ENCODE peak calls at places on chromosomes 12 and 14, in five cellular contexts. One of them, this sample, is unnamed. For H3K36me3, the result is how much of the 10 kb centered on the place peaks cover.

GRCh38 chr12:42608196-42608825 is 18.8 kb upstream of the PRICKLE1 start:
- DNase-seq in CD4-positive, CD25-positive, alpha-beta regulatory T cell: no peak
- DNase-seq in stomach: no peak
- DNase-seq in endodermal cell: peak
- DNase-seq in CD8-positive, alpha-beta memory T cell: no peak
- DNase-seq in this sample: no peak

GRCh38 chr14:73567951-73568885 is 795 bp upstream of the ACOT2 start:
- DNase-seq in stomach: no peak
- DNase-seq in CD8-positive, alpha-beta memory T cell: no peak
- DNase-seq in CD4-positive, CD25-positive, alpha-beta regulatory T cell: peak
- DNase-seq in endodermal cell: no peak
- DNase-seq in this sample: no peak

GRCh38 chr12:12470751-12471300 is 91.8 kb downstream of the DUSP16 start:
- DNase-seq in CD8-positive, alpha-beta memory T cell: no peak
- DNase-seq in endodermal cell: no peak
- DNase-seq in stomach: no peak
- DNase-seq in CD4-positive, CD25-positive, alpha-beta regulatory T cell: no peak
- DNase-seq in this sample: no peak

GRCh38 chr14:93527076-93527692 is 96.4 kb downstream of the UNC79 start:
- DNase-seq in stomach: no peak
- DNase-seq in CD8-positive, alpha-beta memory T cell: no peak
- DNase-seq in CD4-positive, CD25-positive, alpha-beta regulatory T cell: no peak
- DNase-seq in endodermal cell: no peak
- DNase-seq in this sample: no peak

GRCh38 chr12:95412826-95413311 is 61.1 kb upstream of the METAP2 start:
- DNase-seq in CD4-positive, CD25-positive, alpha-beta regulatory T cell: no peak
- DNase-seq in endodermal cell: peak
- DNase-seq in stomach: no peak
- DNase-seq in CD8-positive, alpha-beta memory T cell: no peak
- DNase-seq in this sample: no peak

GRCh38 chr12:27589419-27589818 is 65.4 kb downstream of the PPFIBP1 start:
- DNase-seq in CD4-positive, CD25-positive, alpha-beta regulatory T cell: no peak
- DNase-seq in endodermal cell: no peak
- DNase-seq in CD8-positive, alpha-beta memory T cell: no peak
- DNase-seq in stomach: no peak
- DNase-seq in this sample: no peak

GRCh38 chr12:124928095-124928911 is 13.9 kb upstream of the UBC start:
- DNase-seq in endodermal cell: no peak
- DNase-seq in stomach: peak
- DNase-seq in CD4-positive, CD25-positive, alpha-beta regulatory T cell: no peak
- DNase-seq in CD8-positive, alpha-beta memory T cell: no peak
- DNase-seq in this sample: peak

GRCh38 chr12:69569236-69569635 is 16.0 kb upstream of the CCT2 start:
- DNase-seq in CD8-positive, alpha-beta memory T cell: no peak
- DNase-seq in stomach: no peak
- DNase-seq in endodermal cell: no peak
- DNase-seq in CD4-positive, CD25-positive, alpha-beta regulatory T cell: no peak
- DNase-seq in this sample: no peak

GRCh38 chr12:113837059-113837458 is 129.1 kb downstream of the RBM19 start:
- DNase-seq in CD4-positive, CD25-positive, alpha-beta regulatory T cell: no peak
- DNase-seq in endodermal cell: no peak
- DNase-seq in stomach: no peak
- DNase-seq in CD8-positive, alpha-beta memory T cell: no peak
- DNase-seq in this sample: no peak

GRCh38 chr12:15322164-15323054 is at the start of gene PTPRO:
- DNase-seq in CD4-positive, CD25-positive, alpha-beta regulatory T cell: no peak
- DNase-seq in endodermal cell: peak
- DNase-seq in CD8-positive, alpha-beta memory T cell: no peak
- DNase-seq in stomach: no peak
- DNase-seq in this sample: peak

GRCh38 chr12:90253674-90254181 is 545.1 kb upstream of the ATP2B1 start:
- DNase-seq in CD4-positive, CD25-positive, alpha-beta regulatory T cell: peak
- DNase-seq in CD8-positive, alpha-beta memory T cell: peak
- DNase-seq in stomach: peak
- DNase-seq in endodermal cell: peak
- DNase-seq in this sample: no peak

GRCh38 chr14:88301381-88301780 is 21.7 kb downstream of the KCNK10 start:
- DNase-seq in stomach: no peak
- DNase-seq in CD8-positive, alpha-beta memory T cell: no peak
- DNase-seq in endodermal cell: no peak
- DNase-seq in CD4-positive, CD25-positive, alpha-beta regulatory T cell: no peak
- DNase-seq in this sample: no peak

GRCh38 chr14:54730156-54730961 is 163.4 kb downstream of the SAMD4A start:
- DNase-seq in CD4-positive, CD25-positive, alpha-beta regulatory T cell: peak
- DNase-seq in CD8-positive, alpha-beta memory T cell: no peak
- DNase-seq in endodermal cell: no peak
- DNase-seq in stomach: no peak
- DNase-seq in this sample: no peak

GRCh38 chr12:127656261-127656660 is 610.7 kb upstream of the TMEM132C start:
- DNase-seq in stomach: no peak
- DNase-seq in CD4-positive, CD25-positive, alpha-beta regulatory T cell: no peak
- DNase-seq in endodermal cell: no peak
- DNase-seq in CD8-positive, alpha-beta memory T cell: no peak
- DNase-seq in this sample: no peak

GRCh38 chr14:54653764-54654469 is 87.0 kb downstream of the SAMD4A start:
- DNase-seq in endodermal cell: no peak
- DNase-seq in CD4-positive, CD25-positive, alpha-beta regulatory T cell: no peak
- DNase-seq in stomach: no peak
- DNase-seq in CD8-positive, alpha-beta memory T cell: no peak
- DNase-seq in this sample: no peak

GRCh38 chr14:89911018-89911919 is 43.3 kb downstream of the EFCAB11 start:
- DNase-seq in CD4-positive, CD25-positive, alpha-beta regulatory T cell: no peak
- DNase-seq in stomach: peak
- DNase-seq in CD8-positive, alpha-beta memory T cell: no peak
- DNase-seq in endodermal cell: peak
- DNase-seq in this sample: no peak

GRCh38 chr12:110180591-110181005 is 56.4 kb downstream of the IFT81 start:
- DNase-seq in CD4-positive, CD25-positive, alpha-beta regulatory T cell: no peak
- DNase-seq in stomach: no peak
- DNase-seq in endodermal cell: no peak
- DNase-seq in CD8-positive, alpha-beta memory T cell: no peak
- DNase-seq in this sample: no peak

GRCh38 chr12:18782827-18783226 is 44.9 kb downstream of the CAPZA3 start:
- DNase-seq in CD8-positive, alpha-beta memory T cell: no peak
- DNase-seq in endodermal cell: no peak
- DNase-seq in stomach: no peak
- DNase-seq in CD4-positive, CD25-positive, alpha-beta regulatory T cell: no peak
- DNase-seq in this sample: no peak

GRCh38 chr12:25615119-25615518 is 62.0 kb upstream of the LMNTD1 start:
- DNase-seq in CD4-positive, CD25-positive, alpha-beta regulatory T cell: no peak
- DNase-seq in stomach: no peak
- DNase-seq in endodermal cell: no peak
- DNase-seq in CD8-positive, alpha-beta memory T cell: no peak
- DNase-seq in this sample: no peak

GRCh38 chr14:68946423-68946822 is 32.7 kb downstream of the ACTN1 start:
- DNase-seq in CD4-positive, CD25-positive, alpha-beta regulatory T cell: no peak
- DNase-seq in CD8-positive, alpha-beta memory T cell: no peak
- DNase-seq in stomach: no peak
- DNase-seq in endodermal cell: no peak
- DNase-seq in this sample: no peak

GRCh38 chr14:74488788-74489397 is 4.2 kb downstream of the NPC2 start:
- DNase-seq in CD4-positive, CD25-positive, alpha-beta regulatory T cell: peak
- DNase-seq in stomach: no peak
- DNase-seq in CD8-positive, alpha-beta memory T cell: no peak
- DNase-seq in endodermal cell: no peak
- DNase-seq in this sample: no peak

GRCh38 chr12:109393437-109394345 is 46.0 kb downstream of the MYO1H start:
- DNase-seq in stomach: peak
- DNase-seq in CD4-positive, CD25-positive, alpha-beta regulatory T cell: peak
- DNase-seq in endodermal cell: peak
- DNase-seq in CD8-positive, alpha-beta memory T cell: peak
- DNase-seq in this sample: peak

GRCh38 chr14:54108481-54109471 is 152.2 kb upstream of the BMP4 start:
- DNase-seq in stomach: no peak
- DNase-seq in endodermal cell: no peak
- DNase-seq in CD4-positive, CD25-positive, alpha-beta regulatory T cell: no peak
- DNase-seq in CD8-positive, alpha-beta memory T cell: no peak
- DNase-seq in this sample: no peak

GRCh38 chr14:24513009-24513408 is 4.9 kb upstream of the CMA1 start:
- DNase-seq in stomach: no peak
- DNase-seq in endodermal cell: peak
- DNase-seq in CD4-positive, CD25-positive, alpha-beta regulatory T cell: no peak
- DNase-seq in CD8-positive, alpha-beta memory T cell: no peak
- DNase-seq in this sample: no peak

GRCh38 chr14:72558721-72559120 is 335.2 kb downstream of the DPF3 start:
- DNase-seq in CD4-positive, CD25-positive, alpha-beta regulatory T cell: no peak
- DNase-seq in CD8-positive, alpha-beta memory T cell: no peak
- DNase-seq in stomach: no peak
- DNase-seq in endodermal cell: no peak
- DNase-seq in this sample: peak

GRCh38 chr12:120155072-120155471 is 38.5 kb upstream of the RAB35 start:
- DNase-seq in endodermal cell: peak
- DNase-seq in stomach: no peak
- DNase-seq in CD8-positive, alpha-beta memory T cell: no peak
- DNase-seq in CD4-positive, CD25-positive, alpha-beta regulatory T cell: no peak
- DNase-seq in this sample: no peak

GRCh38 chr12:21129906-21130305 is 1.1 kb upstream of the SLCO1B1 start:
- DNase-seq in CD4-positive, CD25-positive, alpha-beta regulatory T cell: no peak
- DNase-seq in CD8-positive, alpha-beta memory T cell: no peak
- DNase-seq in stomach: no peak
- DNase-seq in endodermal cell: no peak
- DNase-seq in this sample: no peak

GRCh38 chr12:86719381-86719780 is 463.2 kb upstream of the MGAT4C start:
- DNase-seq in CD4-positive, CD25-positive, alpha-beta regulatory T cell: no peak
- DNase-seq in stomach: no peak
- DNase-seq in CD8-positive, alpha-beta memory T cell: no peak
- DNase-seq in endodermal cell: no peak
- DNase-seq in this sample: no peak

GRCh38 chr12:105221588-105222325 is 14.2 kb downstream of the APPL2 start:
- DNase-seq in endodermal cell: no peak
- DNase-seq in CD8-positive, alpha-beta memory T cell: no peak
- DNase-seq in CD4-positive, CD25-positive, alpha-beta regulatory T cell: no peak
- DNase-seq in stomach: no peak
- DNase-seq in this sample: no peak

GRCh38 chr12:105220150-105220928 is 15.6 kb downstream of the APPL2 start:
- DNase-seq in stomach: no peak
- DNase-seq in CD4-positive, CD25-positive, alpha-beta regulatory T cell: no peak
- DNase-seq in endodermal cell: no peak
- DNase-seq in CD8-positive, alpha-beta memory T cell: no peak
- DNase-seq in this sample: no peak

GRCh38 chr12:105220929-105221290 is 15.1 kb downstream of the APPL2 start:
- DNase-seq in endodermal cell: no peak
- DNase-seq in stomach: peak
- DNase-seq in CD8-positive, alpha-beta memory T cell: no peak
- DNase-seq in CD4-positive, CD25-positive, alpha-beta regulatory T cell: no peak
- DNase-seq in this sample: no peak

GRCh38 chr12:105219261-105220018 is 16.5 kb downstream of the APPL2 start:
- DNase-seq in CD8-positive, alpha-beta memory T cell: no peak
- DNase-seq in stomach: no peak
- DNase-seq in CD4-positive, CD25-positive, alpha-beta regulatory T cell: no peak
- DNase-seq in endodermal cell: no peak
- DNase-seq in this sample: no peak

DNA sequence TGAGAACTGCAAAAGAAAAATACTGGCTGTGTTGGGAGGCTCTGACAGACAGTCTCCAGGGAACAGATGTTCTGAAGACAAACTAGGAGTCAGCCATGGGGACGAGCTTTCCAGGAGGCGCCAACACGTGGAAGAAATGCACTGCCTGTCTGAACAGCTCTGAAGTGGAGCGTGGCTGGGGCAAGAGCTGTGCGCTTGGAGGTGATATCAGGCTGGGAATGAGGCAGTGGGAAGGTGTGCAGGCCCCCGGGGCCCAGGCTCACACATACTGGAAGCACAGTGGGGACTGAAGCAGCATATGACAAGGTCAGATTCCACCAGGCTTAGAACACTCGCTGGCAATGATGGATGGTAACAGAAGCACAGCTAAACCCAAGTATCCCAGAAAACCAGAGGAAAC is 17.5 kb downstream of the APPL2 start:
- DNase-seq in CD4-positive, CD25-positive, alpha-beta regulatory T cell: no peak
- DNase-seq in stomach: no peak
- DNase-seq in CD8-positive, alpha-beta memory T cell: no peak
- DNase-seq in endodermal cell: no peak
- DNase-seq in this sample: no peak
- H3K27ac ChIP-seq in CD4-positive, CD25-positive, alpha-beta regulatory T cell: no peak
- H3K27ac ChIP-seq in stomach: peak
- H3K27ac ChIP-seq in CD8-positive, alpha-beta memory T cell: no peak
- H3K27ac ChIP-seq in endodermal cell: no peak
- H3K27ac ChIP-seq in this sample: no peak

GRCh38 chr14:45114327-45114726 is 20.0 kb downstream of the FKBP3 start:
- DNase-seq in CD8-positive, alpha-beta memory T cell: no peak
- DNase-seq in stomach: no peak
- DNase-seq in CD4-positive, CD25-positive, alpha-beta regulatory T cell: peak
- DNase-seq in endodermal cell: no peak
- DNase-seq in this sample: no peak

GRCh38 chr14:45125754-45126153 is 8.5 kb downstream of the FKBP3 start:
- DNase-seq in endodermal cell: no peak
- DNase-seq in stomach: no peak
- DNase-seq in CD8-positive, alpha-beta memory T cell: no peak
- DNase-seq in CD4-positive, CD25-positive, alpha-beta regulatory T cell: no peak
- DNase-seq in this sample: no peak

GRCh38 chr14:45118594-45118993 is 15.7 kb downstream of the FKBP3 start:
- DNase-seq in CD4-positive, CD25-positive, alpha-beta regulatory T cell: no peak
- DNase-seq in CD8-positive, alpha-beta memory T cell: no peak
- DNase-seq in stomach: no peak
- DNase-seq in endodermal cell: no peak
- DNase-seq in this sample: no peak

GRCh38 chr14:45120109-45120508 is 14.2 kb downstream of the FKBP3 start:
- DNase-seq in CD4-positive, CD25-positive, alpha-beta regulatory T cell: no peak
- DNase-seq in stomach: no peak
- DNase-seq in endodermal cell: no peak
- DNase-seq in CD8-positive, alpha-beta memory T cell: no peak
- DNase-seq in this sample: no peak
- H3K36me3 ChIP-seq in CD4-positive, CD25-positive, alpha-beta regulatory T cell: half or more
- H3K36me3 ChIP-seq in stomach: under half
- H3K36me3 ChIP-seq in endodermal cell: half or more
- H3K36me3 ChIP-seq in CD8-positive, alpha-beta memory T cell: under half
- H3K36me3 ChIP-seq in this sample: under half

GRCh38 chr12:55843431-55843830 is 695 bp upstream of the MMP19 start:
- DNase-seq in stomach: no peak
- DNase-seq in CD8-positive, alpha-beta memory T cell: no peak
- DNase-seq in CD4-positive, CD25-positive, alpha-beta regulatory T cell: no peak
- DNase-seq in endodermal cell: no peak
- DNase-seq in this sample: no peak
- H3K27ac ChIP-seq in stomach: no peak
- H3K27ac ChIP-seq in CD8-positive, alpha-beta memory T cell: no peak
- H3K27ac ChIP-seq in CD4-positive, CD25-positive, alpha-beta regulatory T cell: no peak
- H3K27ac ChIP-seq in endodermal cell: no peak
- H3K27ac ChIP-seq in this sample: no peak

GRCh38 chr12:101327547-101327946 is 47.6 kb downstream of the UTP20 start:
- DNase-seq in CD4-positive, CD25-positive, alpha-beta regulatory T cell: no peak
- DNase-seq in endodermal cell: no peak
- DNase-seq in CD8-positive, alpha-beta memory T cell: no peak
- DNase-seq in stomach: no peak
- DNase-seq in this sample: no peak
- H3K36me3 ChIP-seq in CD4-positive, CD25-positive, alpha-beta regulatory T cell: under half
- H3K36me3 ChIP-seq in endodermal cell: half or more
- H3K36me3 ChIP-seq in CD8-positive, alpha-beta memory T cell: under half
- H3K36me3 ChIP-seq in stomach: under half
- H3K36me3 ChIP-seq in this sample: under half

GRCh38 chr12:97003276-97003675 is 96.2 kb downstream of the NEDD1 start:
- DNase-seq in CD8-positive, alpha-beta memory T cell: no peak
- DNase-seq in endodermal cell: no peak
- DNase-seq in stomach: no peak
- DNase-seq in CD4-positive, CD25-positive, alpha-beta regulatory T cell: no peak
- DNase-seq in this sample: no peak
- H3K27ac ChIP-seq in CD8-positive, alpha-beta memory T cell: no peak
- H3K27ac ChIP-seq in endodermal cell: peak
- H3K27ac ChIP-seq in stomach: no peak
- H3K27ac ChIP-seq in CD4-positive, CD25-positive, alpha-beta regulatory T cell: no peak
- H3K27ac ChIP-seq in this sample: no peak

This sample was measured in testis.